ENCODE peak calls at places on chromosomes 1 and 21, in four cellular contexts. One of them, this sample, is unnamed.

GRCh38 chr21:38925923-38926322 is 120.2 kb downstream of the ETS2 start:
- DNase-seq in Calu3: no peak
- DNase-seq in glutamatergic neuron: no peak
- DNase-seq in activated CD8-positive, alpha-beta T cell treated with anti-CD3 and anti-CD28 coated beads for 36 hours: no peak
- DNase-seq in this sample: no peak

GRCh38 chr1:84887261-84887934 is 5.6 kb downstream of the LPAR3 start:
- DNase-seq in Calu3: no peak
- DNase-seq in activated CD8-positive, alpha-beta T cell treated with anti-CD3 and anti-CD28 coated beads for 36 hours: no peak
- DNase-seq in glutamatergic neuron: no peak
- DNase-seq in this sample: no peak

GRCh38 chr1:168621356-168621755 is 45.0 kb downstream of the XCL1 start:
- DNase-seq in Calu3: no peak
- DNase-seq in glutamatergic neuron: no peak
- DNase-seq in activated CD8-positive, alpha-beta T cell treated with anti-CD3 and anti-CD28 coated beads for 36 hours: no peak
- DNase-seq in this sample: no peak

GRCh38 chr1:183610053-183610452 is 19.8 kb upstream of the NCF2 start:
- DNase-seq in activated CD8-positive, alpha-beta T cell treated with anti-CD3 and anti-CD28 coated beads for 36 hours: no peak
- DNase-seq in Calu3: peak; percentile 16
- DNase-seq in glutamatergic neuron: no peak
- DNase-seq in this sample: no peak

GRCh38 chr1:33097137-33097611 is 16.2 kb downstream of the AZIN2 start:
- DNase-seq in activated CD8-positive, alpha-beta T cell treated with anti-CD3 and anti-CD28 coated beads for 36 hours: no peak
- DNase-seq in glutamatergic neuron: no peak
- DNase-seq in Calu3: no peak
- DNase-seq in this sample: no peak

GRCh38 chr1:154419620-154420020 is 14.5 kb downstream of the IL6R start:
- DNase-seq in activated CD8-positive, alpha-beta T cell treated with anti-CD3 and anti-CD28 coated beads for 36 hours: peak; percentile 39
- DNase-seq in glutamatergic neuron: no peak
- DNase-seq in Calu3: peak; percentile 64
- DNase-seq in this sample: no peak

GRCh38 chr1:30764939-30765582 is 7.5 kb upstream of the LAPTM5 start:
- DNase-seq in activated CD8-positive, alpha-beta T cell treated with anti-CD3 and anti-CD28 coated beads for 36 hours: peak; percentile 70
- DNase-seq in Calu3: no peak
- DNase-seq in glutamatergic neuron: no peak
- DNase-seq in this sample: peak; percentile 71

GRCh38 chr1:186574951-186575747 is 105.1 kb downstream of the PTGS2 start:
- DNase-seq in glutamatergic neuron: no peak
- DNase-seq in activated CD8-positive, alpha-beta T cell treated with anti-CD3 and anti-CD28 coated beads for 36 hours: no peak
- DNase-seq in Calu3: peak; percentile 31
- DNase-seq in this sample: no peak

GRCh38 chr1:155063550-155064108 is at the start of gene EFNA4:
- DNase-seq in Calu3: peak; percentile 90
- DNase-seq in activated CD8-positive, alpha-beta T cell treated with anti-CD3 and anti-CD28 coated beads for 36 hours: peak; percentile 88
- DNase-seq in glutamatergic neuron: peak; percentile 77
- DNase-seq in this sample: peak; percentile 91

GRCh38 chr1:58785424-58786058 is 1.7 kb upstream of the JUN start:
- DNase-seq in activated CD8-positive, alpha-beta T cell treated with anti-CD3 and anti-CD28 coated beads for 36 hours: peak; percentile 39
- DNase-seq in Calu3: peak; percentile 69
- DNase-seq in glutamatergic neuron: no peak
- DNase-seq in this sample: no peak

GRCh38 chr1:221891708-221892107 is 149.8 kb upstream of the DUSP10 start:
- DNase-seq in glutamatergic neuron: no peak
- DNase-seq in activated CD8-positive, alpha-beta T cell treated with anti-CD3 and anti-CD28 coated beads for 36 hours: no peak
- DNase-seq in Calu3: no peak
- DNase-seq in this sample: no peak

GRCh38 chr1:47919113-47919833 is 77.9 kb downstream of the TRABD2B start:
- DNase-seq in activated CD8-positive, alpha-beta T cell treated with anti-CD3 and anti-CD28 coated beads for 36 hours: no peak
- DNase-seq in glutamatergic neuron: no peak
- DNase-seq in Calu3: no peak
- DNase-seq in this sample: no peak

GRCh38 chr1:66434096-66434495 is 99.9 kb upstream of the SGIP1 start:
- DNase-seq in Calu3: no peak
- DNase-seq in glutamatergic neuron: no peak
- DNase-seq in activated CD8-positive, alpha-beta T cell treated with anti-CD3 and anti-CD28 coated beads for 36 hours: no peak
- DNase-seq in this sample: no peak

GRCh38 chr1:2800664-2801045 is 838 bp downstream of the TTC34 start:
- DNase-seq in Calu3: no peak
- DNase-seq in activated CD8-positive, alpha-beta T cell treated with anti-CD3 and anti-CD28 coated beads for 36 hours: no peak
- DNase-seq in glutamatergic neuron: peak; percentile 8
- DNase-seq in this sample: no peak

GRCh38 chr1:33943978-33944377 is 80.1 kb downstream of the HMGB4 start:
- DNase-seq in glutamatergic neuron: no peak
- DNase-seq in Calu3: no peak
- DNase-seq in activated CD8-positive, alpha-beta T cell treated with anti-CD3 and anti-CD28 coated beads for 36 hours: no peak
- DNase-seq in this sample: no peak

GRCh38 chr1:29136463-29136915 is 12.8 kb upstream of the TMEM200B start:
- DNase-seq in activated CD8-positive, alpha-beta T cell treated with anti-CD3 and anti-CD28 coated beads for 36 hours: no peak
- DNase-seq in Calu3: no peak
- DNase-seq in glutamatergic neuron: no peak
- DNase-seq in this sample: no peak

GRCh38 chr21:38531610-38532009 is 33.3 kb upstream of the ERG start:
- DNase-seq in Calu3: no peak
- DNase-seq in glutamatergic neuron: no peak
- DNase-seq in activated CD8-positive, alpha-beta T cell treated with anti-CD3 and anti-CD28 coated beads for 36 hours: no peak
- DNase-seq in this sample: no peak

GRCh38 chr21:25639167-25639921 is at the start of gene JAM2:
- DNase-seq in Calu3: no peak
- DNase-seq in glutamatergic neuron: peak; percentile 73
- DNase-seq in activated CD8-positive, alpha-beta T cell treated with anti-CD3 and anti-CD28 coated beads for 36 hours: peak; percentile 64
- DNase-seq in this sample: peak; percentile 83

GRCh38 chr1:31703431-31704260 is at the start of gene COL16A1:
- DNase-seq in glutamatergic neuron: no peak
- DNase-seq in Calu3: no peak
- DNase-seq in activated CD8-positive, alpha-beta T cell treated with anti-CD3 and anti-CD28 coated beads for 36 hours: no peak
- DNase-seq in this sample: peak; percentile 52

GRCh38 chr1:40711465-40712404 is 20.2 kb downstream of the NFYC start:
- DNase-seq in glutamatergic neuron: no peak
- DNase-seq in activated CD8-positive, alpha-beta T cell treated with anti-CD3 and anti-CD28 coated beads for 36 hours: peak; percentile 25
- DNase-seq in Calu3: peak; percentile 28
- DNase-seq in this sample: no peak

GRCh38 chr1:157993179-157994080 is at the start of gene KIRREL1:
- DNase-seq in glutamatergic neuron: no peak
- DNase-seq in Calu3: peak; percentile 57
- DNase-seq in activated CD8-positive, alpha-beta T cell treated with anti-CD3 and anti-CD28 coated beads for 36 hours: peak; percentile 8
- DNase-seq in this sample: no peak

GRCh38 chr1:210817385-210818275 is 316.3 kb downstream of the KCNH1 start:
- DNase-seq in Calu3: no peak
- DNase-seq in activated CD8-positive, alpha-beta T cell treated with anti-CD3 and anti-CD28 coated beads for 36 hours: no peak
- DNase-seq in glutamatergic neuron: no peak
- DNase-seq in this sample: no peak

GRCh38 chr1:147840909-147841308 is 61.7 kb upstream of the GJA8 start:
- DNase-seq in Calu3: no peak
- DNase-seq in glutamatergic neuron: no peak
- DNase-seq in activated CD8-positive, alpha-beta T cell treated with anti-CD3 and anti-CD28 coated beads for 36 hours: peak; percentile 41
- DNase-seq in this sample: peak; percentile 15

GRCh38 chr1:217521317-217521716 is 109.6 kb downstream of the GPATCH2 start:
- DNase-seq in activated CD8-positive, alpha-beta T cell treated with anti-CD3 and anti-CD28 coated beads for 36 hours: no peak
- DNase-seq in Calu3: no peak
- DNase-seq in glutamatergic neuron: no peak
- DNase-seq in this sample: no peak

GRCh38 chr1:244199883-244200282 is 148.8 kb downstream of the ZBTB18 start:
- DNase-seq in glutamatergic neuron: no peak
- DNase-seq in Calu3: no peak
- DNase-seq in activated CD8-positive, alpha-beta T cell treated with anti-CD3 and anti-CD28 coated beads for 36 hours: no peak
- DNase-seq in this sample: no peak

GRCh38 chr1:41804176-41804575 is 114.5 kb downstream of the HIVEP3 start:
- DNase-seq in Calu3: no peak
- DNase-seq in glutamatergic neuron: no peak
- DNase-seq in activated CD8-positive, alpha-beta T cell treated with anti-CD3 and anti-CD28 coated beads for 36 hours: peak; percentile 63
- DNase-seq in this sample: no peak

GRCh38 chr1:198867182-198867581 is 228.3 kb downstream of the PTPRC start:
- DNase-seq in activated CD8-positive, alpha-beta T cell treated with anti-CD3 and anti-CD28 coated beads for 36 hours: no peak
- DNase-seq in glutamatergic neuron: no peak
- DNase-seq in Calu3: no peak
- DNase-seq in this sample: no peak

GRCh38 chr1:62391369-62391971 is 45.4 kb upstream of the USP1 start:
- DNase-seq in Calu3: peak; percentile 18
- DNase-seq in glutamatergic neuron: peak; percentile 65
- DNase-seq in activated CD8-positive, alpha-beta T cell treated with anti-CD3 and anti-CD28 coated beads for 36 hours: peak; percentile 58
- DNase-seq in this sample: peak; percentile 30

GRCh38 chr1:235597867-235598553 is 51.6 kb downstream of the GNG4 start:
- DNase-seq in activated CD8-positive, alpha-beta T cell treated with anti-CD3 and anti-CD28 coated beads for 36 hours: no peak
- DNase-seq in glutamatergic neuron: no peak
- DNase-seq in Calu3: peak; percentile 36
- DNase-seq in this sample: no peak
- TF ChIP-seq CTCF in activated CD8-positive, alpha-beta T cell treated with anti-CD3 and anti-CD28 coated beads for 36 hours: peak; percentile 25
- TF ChIP-seq CTCF in glutamatergic neuron: peak; percentile 45
- TF ChIP-seq CTCF in Calu3: peak; percentile 57
- TF ChIP-seq CTCF in this sample: no peak

DNA sequence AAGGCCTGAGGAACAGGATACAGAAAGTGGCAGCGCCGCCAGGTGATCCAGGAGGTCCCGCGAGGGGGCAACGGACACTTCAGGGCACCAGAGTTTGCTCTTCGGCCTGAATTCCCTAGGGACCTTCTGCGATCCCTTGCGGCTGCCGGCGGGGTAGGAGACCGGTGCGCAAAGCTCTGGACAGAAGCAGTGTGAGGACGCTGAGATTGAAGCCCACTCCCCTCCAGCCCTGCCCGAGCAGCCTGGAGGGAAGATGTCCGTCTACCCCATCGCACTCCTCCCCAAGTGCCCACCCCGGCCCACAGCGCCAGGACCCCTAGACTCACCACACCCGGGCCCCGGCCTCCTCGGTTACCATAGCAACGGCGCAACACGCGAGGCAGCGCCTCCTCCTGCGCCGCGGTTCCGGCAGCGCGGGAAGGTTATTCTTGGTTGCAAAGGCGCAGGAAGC is at the start of gene ANKRD45:
- DNase-seq in glutamatergic neuron: peak; percentile 80
- DNase-seq in Calu3: peak; percentile 32
- DNase-seq in activated CD8-positive, alpha-beta T cell treated with anti-CD3 and anti-CD28 coated beads for 36 hours: peak; percentile 43
- DNase-seq in this sample: peak; percentile 22
- TF ChIP-seq CTCF in glutamatergic neuron: no peak
- TF ChIP-seq CTCF in Calu3: no peak
- TF ChIP-seq CTCF in activated CD8-positive, alpha-beta T cell treated with anti-CD3 and anti-CD28 coated beads for 36 hours: no peak
- TF ChIP-seq CTCF in this sample: no peak

DNA sequence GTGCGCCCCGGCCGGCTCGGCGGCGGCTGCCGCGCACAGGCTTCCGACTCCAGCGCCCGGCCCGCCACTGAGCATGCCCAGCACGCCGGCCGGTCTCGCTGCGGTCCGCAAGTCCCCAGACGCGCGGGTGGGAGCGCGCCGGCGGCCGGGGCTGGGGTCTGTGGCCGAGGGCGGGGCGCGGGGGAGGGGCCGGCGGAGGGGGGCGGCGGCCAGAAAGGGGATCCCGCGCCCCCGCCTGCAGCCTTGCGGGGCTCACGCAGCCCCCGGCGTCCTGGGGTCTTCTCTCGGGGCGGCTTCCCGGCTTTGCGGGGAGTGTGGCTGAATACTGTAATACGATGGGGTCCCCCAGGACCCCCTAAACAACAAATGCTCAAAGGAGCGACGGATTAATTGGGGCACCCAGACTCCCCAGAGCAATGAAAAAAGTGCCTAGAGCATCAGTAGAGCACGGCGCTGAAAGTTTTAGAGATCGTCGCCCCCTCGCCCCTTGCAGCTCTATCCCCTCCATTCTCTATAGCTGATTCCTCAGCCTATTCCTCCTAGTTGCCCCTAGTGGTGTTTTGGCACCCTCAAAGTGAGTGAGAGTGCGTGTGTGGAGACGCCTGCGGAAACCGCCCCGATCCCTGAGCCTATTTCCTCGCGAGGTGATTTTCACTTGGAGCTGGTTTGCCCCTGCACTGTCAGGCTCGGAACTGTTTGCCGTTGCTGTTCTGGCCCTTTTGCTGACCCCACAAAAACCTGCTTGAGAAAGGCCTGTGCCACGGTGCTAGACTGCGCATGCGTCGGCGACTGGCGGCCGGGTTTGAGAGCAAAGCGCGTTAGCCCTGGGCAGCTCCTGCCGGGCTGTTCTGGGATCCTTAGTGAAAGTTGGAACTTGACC is at the start of gene VAV3:
- DNase-seq in Calu3: peak; percentile 40
- DNase-seq in glutamatergic neuron: peak; percentile 90
- DNase-seq in activated CD8-positive, alpha-beta T cell treated with anti-CD3 and anti-CD28 coated beads for 36 hours: peak; percentile 80
- DNase-seq in this sample: peak; percentile 58
- TF ChIP-seq CTCF in Calu3: no peak
- TF ChIP-seq CTCF in glutamatergic neuron: no peak
- TF ChIP-seq CTCF in activated CD8-positive, alpha-beta T cell treated with anti-CD3 and anti-CD28 coated beads for 36 hours: peak; percentile 44
- TF ChIP-seq CTCF in this sample: no peak

DNA sequence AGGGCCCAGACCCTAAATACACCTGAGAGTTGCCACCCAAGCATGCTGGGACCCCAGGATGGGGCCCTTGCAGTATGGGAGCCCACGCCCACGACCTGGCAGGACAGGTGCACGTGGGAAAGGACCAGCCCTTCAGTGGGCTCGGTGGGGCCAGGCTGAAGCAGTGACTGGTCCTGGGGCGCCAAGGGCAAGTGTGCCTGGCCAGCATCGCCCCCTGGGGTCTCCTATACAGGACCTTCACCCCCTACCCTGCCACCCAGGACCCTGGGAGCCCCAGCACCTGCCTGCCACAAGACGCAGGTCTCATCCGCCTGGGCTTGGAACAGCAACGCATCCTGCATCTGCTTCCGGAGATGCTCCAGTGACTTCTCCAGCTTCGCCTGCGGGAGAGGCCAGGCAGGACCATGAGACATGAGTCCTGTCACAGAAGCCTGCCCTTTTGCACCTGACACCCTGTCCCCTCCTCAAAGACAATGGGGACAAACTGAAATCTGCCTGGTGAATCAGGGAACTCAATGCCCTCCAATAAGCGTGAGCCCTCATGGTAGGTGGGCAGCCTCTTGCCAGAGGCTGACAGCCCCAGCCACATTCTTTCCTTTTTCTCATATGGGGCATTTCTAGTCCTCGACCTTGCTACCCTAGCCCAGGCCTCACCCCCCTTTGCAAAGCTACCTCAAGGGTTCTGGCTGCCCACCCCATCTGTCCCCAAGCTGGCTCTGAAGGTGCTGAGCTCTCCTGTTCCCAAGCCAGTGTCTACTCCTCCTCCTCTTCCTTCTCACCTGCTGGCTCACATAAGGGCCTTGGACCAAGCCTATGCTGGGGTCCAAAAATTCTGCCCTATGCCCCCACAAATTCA is 4.6 kb downstream of the TRIM11 start:
- DNase-seq in Calu3: no peak
- DNase-seq in activated CD8-positive, alpha-beta T cell treated with anti-CD3 and anti-CD28 coated beads for 36 hours: no peak
- DNase-seq in glutamatergic neuron: no peak
- DNase-seq in this sample: no peak
- TF ChIP-seq CTCF in Calu3: no peak
- TF ChIP-seq CTCF in activated CD8-positive, alpha-beta T cell treated with anti-CD3 and anti-CD28 coated beads for 36 hours: no peak
- TF ChIP-seq CTCF in glutamatergic neuron: no peak
- TF ChIP-seq CTCF in this sample: no peak

This sample was measured in GM10248.